ENCODE peak calls at places on chromosomes 5 and 9, in nine cellular contexts. One of them, this sample, is unnamed.

GRCh38 chr9:119765632-119766031 is 396.4 kb upstream of the BRINP1 start:
- DNase-seq in A549: no peak
- DNase-seq in neural progenitor cell: no peak
- DNase-seq in Peyer's patch: no peak
- DNase-seq in mesenchymal stem cell: no peak
- DNase-seq in psoas muscle: no peak
- DNase-seq in CD8-positive, alpha-beta memory T cell: no peak
- DNase-seq in IMR-90: no peak
- DNase-seq in CD4-positive, alpha-beta memory T cell: no peak
- DNase-seq in this sample: no peak

GRCh38 chr5:142281012-142281374 is 43.8 kb downstream of the SPRY4 start:
- DNase-seq in A549: no peak
- DNase-seq in neural progenitor cell: no peak
- DNase-seq in Peyer's patch: no peak
- DNase-seq in mesenchymal stem cell: peak; percentile 44
- DNase-seq in psoas muscle: peak; percentile 25
- DNase-seq in CD8-positive, alpha-beta memory T cell: no peak
- DNase-seq in IMR-90: no peak
- DNase-seq in CD4-positive, alpha-beta memory T cell: no peak
- DNase-seq in this sample: no peak

GRCh38 chr5:138330813-138331448 is 673 bp downstream of the CDC25C start:
- DNase-seq in A549: no peak
- DNase-seq in neural progenitor cell: no peak
- DNase-seq in Peyer's patch: no peak
- DNase-seq in mesenchymal stem cell: no peak
- DNase-seq in psoas muscle: no peak
- DNase-seq in CD8-positive, alpha-beta memory T cell: no peak
- DNase-seq in IMR-90: no peak
- DNase-seq in CD4-positive, alpha-beta memory T cell: no peak
- DNase-seq in this sample: no peak

GRCh38 chr5:140840978-140841962 is at the start of gene PCDHA8:
- DNase-seq in A549: peak; percentile 46
- DNase-seq in neural progenitor cell: peak; percentile 15
- DNase-seq in Peyer's patch: no peak
- DNase-seq in mesenchymal stem cell: peak; percentile 55
- DNase-seq in psoas muscle: no peak
- DNase-seq in CD8-positive, alpha-beta memory T cell: no peak
- DNase-seq in IMR-90: no peak
- DNase-seq in CD4-positive, alpha-beta memory T cell: peak; percentile 8
- DNase-seq in this sample: no peak

GRCh38 chr9:92875373-92875772 is 2.5 kb downstream of the ZNF484 start:
- DNase-seq in A549: no peak
- DNase-seq in neural progenitor cell: no peak
- DNase-seq in Peyer's patch: no peak
- DNase-seq in mesenchymal stem cell: no peak
- DNase-seq in psoas muscle: no peak
- DNase-seq in CD8-positive, alpha-beta memory T cell: no peak
- DNase-seq in IMR-90: no peak
- DNase-seq in CD4-positive, alpha-beta memory T cell: no peak
- DNase-seq in this sample: no peak

GRCh38 chr5:134053840-134054338 is 49.1 kb upstream of the VDAC1 start:
- DNase-seq in A549: no peak
- DNase-seq in neural progenitor cell: no peak
- DNase-seq in Peyer's patch: no peak
- DNase-seq in mesenchymal stem cell: no peak
- DNase-seq in psoas muscle: no peak
- DNase-seq in CD8-positive, alpha-beta memory T cell: no peak
- DNase-seq in IMR-90: peak; percentile 8
- DNase-seq in CD4-positive, alpha-beta memory T cell: peak; percentile 29
- DNase-seq in this sample: no peak

GRCh38 chr5:37951946-37952721 is 112.3 kb upstream of the GDNF start:
- DNase-seq in A549: no peak
- DNase-seq in neural progenitor cell: no peak
- DNase-seq in Peyer's patch: no peak
- DNase-seq in mesenchymal stem cell: no peak
- DNase-seq in psoas muscle: no peak
- DNase-seq in CD8-positive, alpha-beta memory T cell: no peak
- DNase-seq in IMR-90: no peak
- DNase-seq in CD4-positive, alpha-beta memory T cell: no peak
- DNase-seq in this sample: no peak

GRCh38 chr5:131104169-131104775 is 60.8 kb downstream of the HINT1 start:
- DNase-seq in A549: no peak
- DNase-seq in neural progenitor cell: no peak
- DNase-seq in Peyer's patch: no peak
- DNase-seq in mesenchymal stem cell: peak; percentile 16
- DNase-seq in psoas muscle: no peak
- DNase-seq in CD8-positive, alpha-beta memory T cell: no peak
- DNase-seq in IMR-90: no peak
- DNase-seq in CD4-positive, alpha-beta memory T cell: no peak
- DNase-seq in this sample: no peak

GRCh38 chr9:113537227-113537810 is 73.8 kb downstream of the RGS3 start:
- DNase-seq in A549: no peak
- DNase-seq in neural progenitor cell: no peak
- DNase-seq in Peyer's patch: no peak
- DNase-seq in mesenchymal stem cell: no peak
- DNase-seq in psoas muscle: no peak
- DNase-seq in CD8-positive, alpha-beta memory T cell: no peak
- DNase-seq in IMR-90: no peak
- DNase-seq in CD4-positive, alpha-beta memory T cell: no peak
- DNase-seq in this sample: no peak

GRCh38 chr5:170266570-170267379 is 30.8 kb downstream of the LCP2 start:
- DNase-seq in A549: no peak
- DNase-seq in neural progenitor cell: peak; percentile 45
- DNase-seq in Peyer's patch: no peak
- DNase-seq in mesenchymal stem cell: no peak
- DNase-seq in psoas muscle: no peak
- DNase-seq in CD8-positive, alpha-beta memory T cell: peak; percentile 49
- DNase-seq in IMR-90: no peak
- DNase-seq in CD4-positive, alpha-beta memory T cell: peak; percentile 40
- DNase-seq in this sample: no peak

GRCh38 chr9:72864327-72864726 is 88.5 kb downstream of the ALDH1A1 start:
- DNase-seq in A549: no peak
- DNase-seq in neural progenitor cell: no peak
- DNase-seq in Peyer's patch: no peak
- DNase-seq in mesenchymal stem cell: peak; percentile 20
- DNase-seq in psoas muscle: no peak
- DNase-seq in CD8-positive, alpha-beta memory T cell: no peak
- DNase-seq in IMR-90: no peak
- DNase-seq in CD4-positive, alpha-beta memory T cell: no peak
- DNase-seq in this sample: no peak

GRCh38 chr9:128092199-128092977 is 24.4 kb downstream of the SLC25A25 start:
- DNase-seq in A549: no peak
- DNase-seq in neural progenitor cell: no peak
- DNase-seq in Peyer's patch: no peak
- DNase-seq in mesenchymal stem cell: no peak
- DNase-seq in psoas muscle: no peak
- DNase-seq in CD8-positive, alpha-beta memory T cell: no peak
- DNase-seq in IMR-90: no peak
- DNase-seq in CD4-positive, alpha-beta memory T cell: no peak
- DNase-seq in this sample: peak; percentile 58
- H3K4me1 ChIP-seq in A549: peaks cover 23% of the 10 kb centered on the region
- H3K4me1 ChIP-seq in neural progenitor cell: peaks cover 15% of the 10 kb centered on the region
- H3K4me1 ChIP-seq in Peyer's patch: peaks cover 10% of the 10 kb centered on the region
- H3K4me1 ChIP-seq in mesenchymal stem cell: peaks cover 12% of the 10 kb centered on the region
- H3K4me1 ChIP-seq in psoas muscle: peaks cover 45% of the 10 kb centered on the region
- H3K4me1 ChIP-seq in CD8-positive, alpha-beta memory T cell: peaks cover 81% of the 10 kb centered on the region
- H3K4me1 ChIP-seq in IMR-90: peaks cover 29% of the 10 kb centered on the region
- H3K4me1 ChIP-seq in CD4-positive, alpha-beta memory T cell: peaks cover 85% of the 10 kb centered on the region
- H3K4me1 ChIP-seq in this sample: peaks cover 69% of the 10 kb centered on the region

GRCh38 chr9:125529107-125529506 is 177.9 kb downstream of the MAPKAP1 start:
- DNase-seq in A549: no peak
- DNase-seq in neural progenitor cell: no peak
- DNase-seq in Peyer's patch: no peak
- DNase-seq in mesenchymal stem cell: no peak
- DNase-seq in psoas muscle: no peak
- DNase-seq in CD8-positive, alpha-beta memory T cell: no peak
- DNase-seq in IMR-90: no peak
- DNase-seq in CD4-positive, alpha-beta memory T cell: no peak
- DNase-seq in this sample: no peak
- H3K27ac ChIP-seq in A549: no peak overlapping the region
- H3K27ac ChIP-seq in neural progenitor cell: no peak overlapping the region
- H3K27ac ChIP-seq in Peyer's patch: peak overlapping the region; percentile 62
- H3K27ac ChIP-seq in mesenchymal stem cell: no peak overlapping the region
- H3K27ac ChIP-seq in psoas muscle: no peak overlapping the region
- H3K27ac ChIP-seq in CD8-positive, alpha-beta memory T cell: no peak overlapping the region
- H3K27ac ChIP-seq in IMR-90: no peak overlapping the region
- H3K27ac ChIP-seq in CD4-positive, alpha-beta memory T cell: no peak overlapping the region
- H3K27ac ChIP-seq in this sample: no peak overlapping the region

GRCh38 chr5:149853019-149853648 is 91.5 kb downstream of the PDE6A start:
- DNase-seq in A549: peak; percentile 77
- DNase-seq in neural progenitor cell: peak; percentile 91
- DNase-seq in Peyer's patch: peak; percentile 70
- DNase-seq in mesenchymal stem cell: peak; percentile 72
- DNase-seq in psoas muscle: peak; percentile 70
- DNase-seq in CD8-positive, alpha-beta memory T cell: no peak
- DNase-seq in IMR-90: peak; percentile 77
- DNase-seq in CD4-positive, alpha-beta memory T cell: peak; percentile 12
- DNase-seq in this sample: peak; percentile 77

GRCh38 chr5:149853701-149854100 is 90.9 kb downstream of the PDE6A start:
- DNase-seq in A549: no peak
- DNase-seq in neural progenitor cell: no peak
- DNase-seq in Peyer's patch: no peak
- DNase-seq in mesenchymal stem cell: no peak
- DNase-seq in psoas muscle: no peak
- DNase-seq in CD8-positive, alpha-beta memory T cell: no peak
- DNase-seq in IMR-90: no peak
- DNase-seq in CD4-positive, alpha-beta memory T cell: no peak
- DNase-seq in this sample: no peak

GRCh38 chr5:149854881-149855280 is 89.7 kb downstream of the PDE6A start:
- DNase-seq in A549: no peak
- DNase-seq in neural progenitor cell: no peak
- DNase-seq in Peyer's patch: no peak
- DNase-seq in mesenchymal stem cell: no peak
- DNase-seq in psoas muscle: no peak
- DNase-seq in CD8-positive, alpha-beta memory T cell: no peak
- DNase-seq in IMR-90: no peak
- DNase-seq in CD4-positive, alpha-beta memory T cell: no peak
- DNase-seq in this sample: no peak

GRCh38 chr5:149857499-149857898 is 87.1 kb downstream of the PDE6A start:
- DNase-seq in A549: peak; percentile 58
- DNase-seq in neural progenitor cell: no peak
- DNase-seq in Peyer's patch: peak; percentile 92
- DNase-seq in mesenchymal stem cell: peak; percentile 27
- DNase-seq in psoas muscle: peak; percentile 92
- DNase-seq in CD8-positive, alpha-beta memory T cell: no peak
- DNase-seq in IMR-90: no peak
- DNase-seq in CD4-positive, alpha-beta memory T cell: no peak
- DNase-seq in this sample: peak; percentile 74

DNA sequence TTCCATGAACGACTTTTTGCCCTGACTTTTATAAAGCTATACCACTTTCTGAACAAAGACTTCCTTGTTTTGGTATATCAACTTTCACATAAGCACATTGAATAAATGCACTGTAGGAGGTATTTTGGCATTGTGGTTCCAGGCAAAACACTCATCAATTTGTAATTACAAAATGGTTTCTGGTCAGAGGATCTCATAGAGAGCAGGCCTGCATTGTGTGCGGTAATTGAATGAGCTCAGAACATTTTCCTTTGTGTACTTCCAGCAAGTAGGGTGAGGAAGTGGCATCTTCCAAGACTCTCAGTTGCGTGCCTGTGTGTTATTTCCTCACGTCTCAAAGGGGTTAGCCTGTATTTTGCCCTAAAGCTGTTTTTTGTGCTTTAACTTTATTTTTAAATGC is 89.2 kb downstream of the PDE6A start:
- DNase-seq in A549: no peak
- DNase-seq in neural progenitor cell: no peak
- DNase-seq in Peyer's patch: no peak
- DNase-seq in mesenchymal stem cell: no peak
- DNase-seq in psoas muscle: no peak
- DNase-seq in CD8-positive, alpha-beta memory T cell: no peak
- DNase-seq in IMR-90: peak; percentile 17
- DNase-seq in CD4-positive, alpha-beta memory T cell: no peak
- DNase-seq in this sample: no peak
- H3K4me3 ChIP-seq in A549: no peak overlapping the region
- H3K4me3 ChIP-seq in neural progenitor cell: no peak overlapping the region
- H3K4me3 ChIP-seq in Peyer's patch: no peak overlapping the region
- H3K4me3 ChIP-seq in mesenchymal stem cell: no peak overlapping the region
- H3K4me3 ChIP-seq in psoas muscle: no peak overlapping the region
- H3K4me3 ChIP-seq in CD8-positive, alpha-beta memory T cell: no peak overlapping the region
- H3K4me3 ChIP-seq in IMR-90: no peak overlapping the region
- H3K4me3 ChIP-seq in CD4-positive, alpha-beta memory T cell: no peak overlapping the region
- H3K4me3 ChIP-seq in this sample: no peak overlapping the region

GRCh38 chr9:83707518-83707767 is 315 bp downstream of the UBQLN1 start:
- DNase-seq in A549: no peak
- DNase-seq in neural progenitor cell: no peak
- DNase-seq in Peyer's patch: no peak
- DNase-seq in mesenchymal stem cell: peak; percentile 88
- DNase-seq in psoas muscle: peak; percentile 84
- DNase-seq in CD8-positive, alpha-beta memory T cell: no peak
- DNase-seq in IMR-90: no peak
- DNase-seq in CD4-positive, alpha-beta memory T cell: no peak
- DNase-seq in this sample: no peak
- H3K4me1 ChIP-seq in A549: peaks cover 11% of the 10 kb centered on the region
- H3K4me1 ChIP-seq in neural progenitor cell: peaks cover 12% of the 10 kb centered on the region
- H3K4me1 ChIP-seq in Peyer's patch: peaks cover 4% of the 10 kb centered on the region
- H3K4me1 ChIP-seq in mesenchymal stem cell: peaks cover 2% of the 10 kb centered on the region
- H3K4me1 ChIP-seq in psoas muscle: peaks cover 32% of the 10 kb centered on the region
- H3K4me1 ChIP-seq in CD8-positive, alpha-beta memory T cell: peaks cover 39% of the 10 kb centered on the region
- H3K4me1 ChIP-seq in IMR-90: no peaks in the 10 kb centered on the region
- H3K4me1 ChIP-seq in CD4-positive, alpha-beta memory T cell: peaks cover 47% of the 10 kb centered on the region
- H3K4me1 ChIP-seq in this sample: peaks cover 9% of the 10 kb centered on the region

DNA sequence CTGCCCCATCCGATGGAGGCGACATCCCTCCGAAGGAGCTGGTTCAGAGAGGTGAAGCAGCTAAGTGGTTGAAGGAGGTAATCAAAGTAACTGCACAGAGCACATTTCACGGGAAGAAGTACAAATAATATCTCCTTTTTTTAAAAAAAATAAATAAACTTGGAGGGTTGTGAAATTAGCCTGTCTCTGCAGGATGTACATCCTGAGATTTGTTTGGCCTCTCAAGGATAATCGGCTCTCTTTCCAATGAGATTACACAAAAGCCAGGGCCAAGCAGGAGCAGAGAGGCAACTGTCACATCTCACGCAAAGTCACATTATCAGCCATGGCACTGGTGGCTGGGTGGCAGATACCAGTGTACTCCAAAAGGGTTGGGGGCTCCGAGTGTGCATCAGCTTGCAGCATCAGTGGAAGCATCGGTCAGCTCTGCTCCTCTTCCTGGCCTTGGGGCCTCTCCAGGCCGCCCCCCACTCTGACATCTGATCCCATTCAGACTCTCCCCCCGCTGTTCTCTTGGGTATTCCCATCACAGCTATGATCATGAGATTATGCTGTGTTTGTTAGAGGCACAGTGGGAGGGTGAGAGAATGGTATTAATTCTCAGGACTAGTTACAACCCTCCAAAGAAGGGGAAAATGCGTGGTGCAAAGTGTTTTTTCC is 109.9 kb downstream of the UGCG start:
- DNase-seq in A549: no peak
- DNase-seq in neural progenitor cell: peak; percentile 50
- DNase-seq in Peyer's patch: no peak
- DNase-seq in mesenchymal stem cell: peak; percentile 23
- DNase-seq in psoas muscle: no peak
- DNase-seq in CD8-positive, alpha-beta memory T cell: no peak
- DNase-seq in IMR-90: no peak
- DNase-seq in CD4-positive, alpha-beta memory T cell: no peak
- DNase-seq in this sample: no peak
- H3K27ac ChIP-seq in A549: no peak overlapping the region
- H3K27ac ChIP-seq in neural progenitor cell: peak overlapping the region; percentile 12
- H3K27ac ChIP-seq in Peyer's patch: no peak overlapping the region
- H3K27ac ChIP-seq in mesenchymal stem cell: no peak overlapping the region
- H3K27ac ChIP-seq in psoas muscle: no peak overlapping the region
- H3K27ac ChIP-seq in CD8-positive, alpha-beta memory T cell: no peak overlapping the region
- H3K27ac ChIP-seq in IMR-90: peak overlapping the region; percentile 66
- H3K27ac ChIP-seq in CD4-positive, alpha-beta memory T cell: no peak overlapping the region
- H3K27ac ChIP-seq in this sample: no peak overlapping the region